ENCODE peak calls at places on chromosomes 13 and 19, in six cellular contexts. C, B, U, Y, V and P are unnamed samples.

GRCh38 chr13:95608640-95609280 is 35.7 kb downstream of the DZIP1 start:
- DNase-seq in C (peak), B (no peak), U (peak), Y (no peak), V (no peak), P (no peak)

GRCh38 chr19:13864513-13865242 is 12.3 kb upstream of the NANOS3 start:
- DNase-seq in C (no peak), B (no peak), U (peak), Y (no peak), V (no peak), P (no peak)

GRCh38 chr13:71274923-71275593 is 591.9 kb downstream of the DACH1 start:
- DNase-seq in C (no peak), B (no peak), U (no peak), Y (no peak), V (no peak), P (no peak)

GRCh38 chr13:60583196-60583908 is 186.3 kb downstream of the TDRD3 start:
- DNase-seq in C (peak), B (peak), U (no peak), Y (peak), V (peak), P (peak)

GRCh38 chr19:19059018-19059836 is 4.6 kb upstream of the SLC25A42 start:
- DNase-seq in C (no peak), B (no peak), U (no peak), Y (no peak), V (no peak), P (no peak)

GRCh38 chr13:76019421-76020044 is 383.4 kb downstream of the LMO7 start:
- DNase-seq in C (no peak), B (no peak), U (peak), Y (no peak), V (no peak), P (peak)

GRCh38 chr19:15129856-15130580 is 22.8 kb downstream of the SYDE1 start:
- DNase-seq in C (no peak), B (no peak), U (no peak), Y (no peak), V (no peak), P (no peak)

GRCh38 chr19:17721821-17722220 is 2.5 kb downstream of the MAP1S start:
- DNase-seq in C (no peak), B (no peak), U (no peak), Y (peak), V (peak), P (peak)

GRCh38 chr13:99258946-99259345 is 767 bp upstream of the GPR18 start:
- DNase-seq in C (no peak), B (no peak), U (no peak), Y (no peak), V (no peak), P (no peak)

GRCh38 chr19:12318782-12319413 is 14.5 kb downstream of the ZNF563 start:
- DNase-seq in C (no peak), B (no peak), U (no peak), Y (no peak), V (no peak), P (no peak)

GRCh38 chr19:6533746-6534418 is 3.1 kb downstream of the TNFSF9 start:
- DNase-seq in C (no peak), B (no peak), U (no peak), Y (no peak), V (no peak), P (no peak)

GRCh38 chr19:40467007-40467565 is 285 bp downstream of the SPTBN4 start:
- DNase-seq in C (no peak), B (no peak), U (peak), Y (no peak), V (no peak), P (no peak)

GRCh38 chr13:79393564-79394249 is 12.3 kb downstream of the RBM26 start:
- DNase-seq in C (no peak), B (no peak), U (no peak), Y (peak), V (no peak), P (no peak)

GRCh38 chr19:14475251-14476073 is at the start of gene PTGER1:
- DNase-seq in C (peak), B (no peak), U (peak), Y (no peak), V (no peak), P (no peak)

GRCh38 chr19:17860331-17860992 is 752 bp downstream of the RPL18A start:
- DNase-seq in C (no peak), B (no peak), U (no peak), Y (no peak), V (no peak), P (no peak)

GRCh38 chr19:49113762-49114629 is at the start of gene LIN7B:
- DNase-seq in C (peak), B (no peak), U (peak), Y (peak), V (no peak), P (peak)

GRCh38 chr13:106284358-106284757 is 251.1 kb downstream of the EFNB2 start:
- DNase-seq in C (no peak), B (no peak), U (no peak), Y (no peak), V (no peak), P (peak)

GRCh38 chr13:37869756-37870488 is at the start of gene TRPC4:
- DNase-seq in C (peak), B (peak), U (peak), Y (peak), V (no peak), P (peak)
- TF ChIP-seq CTCF in C (peak), B (peak), U (peak), Y (peak), V (no peak), P (peak)

GRCh38 chr13:33153421-33154381 is 131.9 kb downstream of the STARD13 start:
- DNase-seq in C (peak), B (peak), U (no peak), Y (peak), V (no peak), P (peak)
- TF ChIP-seq CTCF in C (peak), B (no peak), U (peak), Y (peak), V (no peak), P (no peak)

GRCh38 chr13:63048648-63049047 is 1633.0 kb upstream of the PCDH20 start:
- DNase-seq in C (no peak), B (no peak), U (no peak), Y (no peak), V (no peak), P (no peak)
- TF ChIP-seq CTCF in C (no peak), B (no peak), U (no peak), Y (peak), V (no peak), P (no peak)

GRCh38 chr13:72384186-72384823 is 343.1 kb downstream of the MZT1 start:
- DNase-seq in C (no peak), B (no peak), U (no peak), Y (no peak), V (no peak), P (no peak)
- TF ChIP-seq CTCF in C (no peak), B (no peak), U (no peak), Y (no peak), V (no peak), P (no peak)

GRCh38 chr19:45253396-45254027 is 2.4 kb downstream of the MARK4 start:
- DNase-seq in C (peak), B (no peak), U (no peak), Y (peak), V (no peak), P (peak)

GRCh38 chr19:45251452-45252354 is 632 bp downstream of the MARK4 start:
- DNase-seq in C (peak), B (no peak), U (peak), Y (no peak), V (no peak), P (no peak)

GRCh38 chr19:45256836-45257235 is 5.8 kb downstream of the MARK4 start:
- DNase-seq in C (no peak), B (no peak), U (no peak), Y (no peak), V (no peak), P (no peak)

GRCh38 chr19:45255611-45256157 is 4.6 kb downstream of the MARK4 start:
- DNase-seq in C (no peak), B (no peak), U (no peak), Y (no peak), V (no peak), P (no peak)

DNA sequence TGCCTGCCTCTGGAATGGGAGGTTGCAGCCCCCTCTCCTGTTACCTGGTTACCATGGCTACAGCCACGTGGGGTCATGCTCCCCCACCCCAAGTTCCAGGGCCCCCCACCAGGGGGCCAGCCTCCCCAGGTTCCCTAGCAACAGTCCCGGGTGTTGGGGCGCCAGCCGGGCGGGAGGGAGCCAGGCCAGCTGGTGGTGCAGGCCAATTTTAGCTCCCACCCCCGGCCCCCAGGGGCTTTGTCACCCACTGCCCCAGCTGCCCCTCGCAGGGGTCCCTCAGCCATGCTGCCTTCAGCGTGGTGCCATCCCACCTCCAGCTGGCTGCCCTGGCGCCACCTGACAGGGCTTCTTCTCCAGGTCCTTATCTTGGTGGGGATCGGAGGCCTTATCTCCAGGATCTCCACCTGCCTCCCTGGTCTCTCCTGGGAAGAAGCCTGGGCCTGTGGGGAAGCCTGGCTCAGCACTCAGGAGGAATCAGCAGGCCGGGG is 3.0 kb downstream of the MARK4 start:
- DNase-seq in C (no peak), B (no peak), U (no peak), Y (no peak), V (no peak), P (no peak)
- TF ChIP-seq CTCF in C (peak), B (peak), U (peak), Y (peak), V (no peak), P (peak)

DNA sequence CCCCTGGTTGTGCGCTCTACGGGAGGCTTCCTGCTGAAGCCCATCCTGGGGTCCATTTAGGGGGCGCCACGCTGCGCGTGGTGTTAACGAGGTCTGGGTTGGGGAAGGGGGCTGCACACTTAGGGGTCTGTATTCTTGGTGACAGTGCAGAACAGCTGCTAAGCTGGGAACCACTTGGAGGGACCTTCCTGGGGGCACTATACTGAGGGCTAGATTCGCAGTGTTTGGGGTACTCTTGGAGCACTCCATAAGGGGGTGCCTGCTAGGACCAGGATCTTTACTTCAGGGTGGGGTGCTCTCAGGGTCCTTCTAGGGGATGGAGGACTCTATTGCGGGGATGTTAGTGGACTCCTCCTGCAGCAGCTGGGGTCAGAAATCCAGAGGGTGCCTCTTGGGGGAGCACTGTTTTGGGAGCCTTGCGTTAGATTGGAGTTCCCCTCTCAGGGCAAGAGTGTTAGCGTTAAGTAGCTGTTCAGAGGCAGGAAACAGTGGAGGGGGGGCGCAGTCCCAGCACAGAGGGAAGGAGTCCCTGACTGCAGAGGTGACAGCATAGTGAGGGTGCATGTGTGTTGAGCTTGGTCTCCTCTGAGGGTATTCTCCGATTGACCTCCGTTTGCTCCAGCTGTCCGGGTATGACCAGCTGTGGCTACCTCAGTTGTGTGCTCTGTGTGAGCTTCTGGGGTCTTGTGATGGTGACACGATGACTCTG is 1.1 kb downstream of the PDE4A start:
- DNase-seq in C (no peak), B (no peak), U (no peak), Y (no peak), V (no peak), P (no peak)
- TF ChIP-seq CTCF in C (no peak), B (no peak), U (no peak), Y (no peak), V (no peak), P (peak)

GRCh38 chr19:45773384-45773783 is 4.3 kb upstream of the SIX5 start:
- DNase-seq in C (no peak), B (no peak), U (no peak), Y (no peak), V (no peak), P (no peak)

GRCh38 chr19:45772912-45773311 is 3.9 kb upstream of the SIX5 start:
- DNase-seq in C (no peak), B (no peak), U (no peak), Y (no peak), V (no peak), P (no peak)

GRCh38 chr19:45777395-45777961 is 4.8 kb downstream of the DMPK start:
- DNase-seq in C (no peak), B (no peak), U (no peak), Y (no peak), V (no peak), P (no peak)

GRCh38 chr19:45772130-45772880 is 3.3 kb upstream of the SIX5 start:
- DNase-seq in C (no peak), B (no peak), U (no peak), Y (no peak), V (no peak), P (no peak)

DNA sequence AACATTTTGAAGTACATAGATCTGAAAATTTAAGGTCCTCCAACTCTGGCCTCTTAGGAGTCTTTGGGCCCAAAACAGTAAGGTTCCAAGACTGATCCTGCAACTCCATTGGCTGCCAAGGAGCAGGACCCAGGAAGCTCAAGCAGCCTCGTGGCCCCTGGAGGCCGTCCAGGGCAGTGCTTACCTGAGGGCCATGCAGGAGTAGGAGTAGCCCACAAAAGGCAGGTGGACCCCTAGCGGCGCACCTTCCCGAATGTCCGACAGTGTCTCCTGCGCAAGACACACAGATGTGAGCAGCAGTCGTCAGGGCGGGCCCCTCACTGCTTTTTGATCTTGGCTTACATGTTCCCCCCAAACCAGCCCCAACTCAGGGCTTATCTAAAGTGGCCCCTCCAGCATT is 5.7 kb upstream of the SIX5 start:
- DNase-seq in C (no peak), B (no peak), U (no peak), Y (no peak), V (no peak), P (no peak)
- TF ChIP-seq CTCF in C (no peak), B (no peak), U (no peak), Y (peak), V (no peak), P (no peak)

DNA sequence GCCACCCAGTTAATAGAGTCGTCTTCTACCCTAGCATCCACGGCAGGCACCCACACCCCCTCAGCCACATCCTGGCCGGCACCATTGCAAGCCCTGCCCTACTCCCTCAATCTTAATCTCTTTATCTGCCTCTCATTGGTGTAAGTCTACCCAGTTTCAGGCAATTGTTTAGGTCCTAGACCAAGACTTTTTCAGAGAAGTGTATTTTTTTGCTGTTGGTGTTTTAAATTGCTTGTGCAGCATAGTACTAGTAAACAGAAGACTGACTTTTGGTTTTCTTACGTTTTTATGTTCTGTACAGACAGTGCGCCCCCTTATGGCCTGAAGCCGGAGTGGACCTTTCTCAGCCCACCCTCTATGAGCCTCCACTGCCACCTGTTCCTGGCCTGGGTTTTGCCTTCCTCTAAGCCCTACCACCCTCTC is 2.3 kb upstream of the LCP1 start:
- DNase-seq in C (no peak), B (no peak), U (peak), Y (no peak), V (peak), P (no peak)
- TF ChIP-seq CTCF in C (peak), B (peak), U (peak), Y (peak), V (peak), P (peak)

GRCh38 chr19:51422053-51422448 is 4.6 kb upstream of the SIGLEC10 start:
- DNase-seq in C (peak), B (peak), U (peak), Y (peak), V (peak), P (peak)
- TF ChIP-seq CTCF in C (peak), B (peak), U (peak), Y (peak), V (peak), P (peak)